ENCODE peak calls at places on chromosomes 1 and 21, in seven cellular contexts. H is HEK293T; Y is non-pigmented ciliary epithelial cell; K is hypothalamus; W is CD8-positive, alpha-beta T cell; D is GM04504; E is fibroblast of the aortic adventitia. P is an unnamed sample.

GRCh38 chr1:226738995-226739695 is at the start of gene ITPKB:
- DNase-seq in H (peak; percentile 59), D (no peak), E (peak; percentile 89), K (peak; percentile 33), Y (peak; percentile 34), W (peak; percentile 86), P (peak; percentile 91)

GRCh38 chr21:38443110-38443509 is 55.2 kb downstream of the ERG start:
- DNase-seq in H (no peak), Y (no peak), E (no peak), W (no peak), D (no peak), K (no peak), P (no peak)

GRCh38 chr1:25647106-25647505 is 30.5 kb downstream of the MAN1C1 start:
- DNase-seq in Y (no peak), D (no peak), H (no peak), E (no peak), W (no peak), K (no peak), P (no peak)

GRCh38 chr1:86704972-86705632 is 726 bp downstream of the SH3GLB1 start:
- DNase-seq in D (peak; percentile 36), K (peak; percentile 41), Y (no peak), W (peak; percentile 47), H (peak; percentile 64), E (peak; percentile 67), P (peak; percentile 79)

GRCh38 chr1:228453614-228454013 is 33.6 kb upstream of the RNF187 start:
- DNase-seq in D (no peak), K (no peak), Y (no peak), H (no peak), W (no peak), E (no peak), P (peak; percentile 36)

GRCh38 chr1:78095618-78096416 is 50.1 kb downstream of the GIPC2 start:
- DNase-seq in D (peak; percentile 48), H (no peak), E (peak; percentile 47), W (no peak), K (no peak), Y (peak; percentile 83), P (no peak)

GRCh38 chr1:30764396-30764795 is 6.8 kb upstream of the LAPTM5 start:
- DNase-seq in K (no peak), H (no peak), Y (no peak), D (no peak), E (no peak), W (no peak), P (no peak)

GRCh38 chr1:55741516-55741915 is 526.4 kb upstream of the USP24 start:
- DNase-seq in H (no peak), Y (no peak), W (no peak), E (peak; percentile 97), K (no peak), D (peak; percentile 40), P (no peak)

GRCh38 chr1:222301653-222302052 is 246.3 kb downstream of the HHIPL2 start:
- DNase-seq in E (no peak), W (no peak), H (no peak), K (no peak), Y (no peak), D (no peak), P (no peak)

GRCh38 chr21:17673261-17674020 is 60.7 kb upstream of the BTG3 start:
- DNase-seq in E (peak; percentile 63), Y (no peak), K (no peak), W (no peak), D (peak; percentile 7), H (no peak), P (no peak)

GRCh38 chr1:52520149-52520548 is 32.7 kb downstream of the TUT4 start:
- DNase-seq in Y (no peak), W (no peak), H (no peak), E (peak; percentile 87), D (peak; percentile 19), K (no peak), P (no peak)

GRCh38 chr1:6100801-6101783 is 55.4 kb downstream of the KCNAB2 start:
- DNase-seq in W (no peak), K (no peak), D (no peak), E (no peak), H (no peak), Y (no peak), P (peak; percentile 48)

GRCh38 chr21:33027401-33028185 is 1.9 kb downstream of the OLIG2 start:
- DNase-seq in K (no peak), H (no peak), D (no peak), E (no peak), Y (no peak), W (no peak), P (peak; percentile 27)

GRCh38 chr1:44505210-44505993 is 100.3 kb downstream of the RNF220 start:
- DNase-seq in H (no peak), W (no peak), D (no peak), Y (no peak), K (peak; percentile 43), E (peak; percentile 73), P (no peak)

GRCh38 chr1:30756545-30757195 is 904 bp downstream of the LAPTM5 start:
- DNase-seq in W (peak; percentile 87), Y (peak; percentile 70), D (peak; percentile 70), E (peak; percentile 60), K (peak; percentile 37), H (no peak), P (peak; percentile 84)

GRCh38 chr1:232622378-232622777 is 7.6 kb downstream of the SIPA1L2 start:
- DNase-seq in E (no peak), Y (no peak), K (no peak), W (no peak), D (no peak), H (no peak), P (no peak)

GRCh38 chr1:3731543-3731942 is 20.7 kb upstream of the CCDC27 start:
- DNase-seq in K (peak; percentile 57), H (no peak), Y (no peak), D (no peak), W (no peak), E (no peak), P (no peak)

GRCh38 chr1:171715813-171716251 is 26.0 kb downstream of the VAMP4 start:
- DNase-seq in H (no peak), D (no peak), K (no peak), W (no peak), E (peak; percentile 56), Y (no peak), P (no peak)